ENCODE peak calls at places on chromosomes 3 and 15, in eight cellular contexts. One of them, this sample, is unnamed.

GRCh38 chr15:37902126-37902525 is 32.3 kb upstream of the TMCO5A start:
- DNase-seq in mesendoderm: no peak
- DNase-seq in Peyer's patch: no peak
- DNase-seq in suprapubic skin: no peak
- DNase-seq in astrocyte: no peak
- DNase-seq in fibroblast of lung: no peak
- DNase-seq in ascending aorta: no peak
- DNase-seq in fibroblast of villous mesenchyme: no peak
- DNase-seq in this sample: no peak

GRCh38 chr3:189457666-189458065 is 173.5 kb upstream of the TP63 start:
- DNase-seq in mesendoderm: no peak
- DNase-seq in Peyer's patch: no peak
- DNase-seq in suprapubic skin: no peak
- DNase-seq in astrocyte: no peak
- DNase-seq in fibroblast of lung: no peak
- DNase-seq in ascending aorta: no peak
- DNase-seq in fibroblast of villous mesenchyme: no peak
- DNase-seq in this sample: no peak

GRCh38 chr3:13932578-13933295 is 52.9 kb upstream of the WNT7A start:
- DNase-seq in mesendoderm: no peak
- DNase-seq in Peyer's patch: no peak
- DNase-seq in suprapubic skin: no peak
- DNase-seq in astrocyte: no peak
- DNase-seq in fibroblast of lung: no peak
- DNase-seq in ascending aorta: no peak
- DNase-seq in fibroblast of villous mesenchyme: no peak
- DNase-seq in this sample: peak

GRCh38 chr3:79139395-79140060 is 628.3 kb downstream of the ROBO1 start:
- DNase-seq in mesendoderm: no peak
- DNase-seq in Peyer's patch: no peak
- DNase-seq in suprapubic skin: no peak
- DNase-seq in astrocyte: peak
- DNase-seq in fibroblast of lung: no peak
- DNase-seq in ascending aorta: no peak
- DNase-seq in fibroblast of villous mesenchyme: no peak
- DNase-seq in this sample: peak

GRCh38 chr3:178443634-178444033 is 92.6 kb upstream of the KCNMB2 start:
- DNase-seq in mesendoderm: no peak
- DNase-seq in Peyer's patch: no peak
- DNase-seq in suprapubic skin: no peak
- DNase-seq in astrocyte: no peak
- DNase-seq in fibroblast of lung: peak
- DNase-seq in ascending aorta: no peak
- DNase-seq in fibroblast of villous mesenchyme: peak
- DNase-seq in this sample: peak

GRCh38 chr3:5057857-5058324 is 64.2 kb upstream of the ARL8B start:
- DNase-seq in mesendoderm: peak
- DNase-seq in Peyer's patch: peak
- DNase-seq in suprapubic skin: peak
- DNase-seq in astrocyte: peak
- DNase-seq in fibroblast of lung: peak
- DNase-seq in ascending aorta: peak
- DNase-seq in fibroblast of villous mesenchyme: peak
- DNase-seq in this sample: peak

GRCh38 chr3:89049119-89049518 is 58.3 kb upstream of the EPHA3 start:
- DNase-seq in mesendoderm: peak
- DNase-seq in Peyer's patch: no peak
- DNase-seq in suprapubic skin: no peak
- DNase-seq in astrocyte: no peak
- DNase-seq in fibroblast of lung: no peak
- DNase-seq in ascending aorta: no peak
- DNase-seq in fibroblast of villous mesenchyme: peak
- DNase-seq in this sample: peak

GRCh38 chr3:5186854-5187151 is 704 bp upstream of the EDEM1 start:
- DNase-seq in mesendoderm: no peak
- DNase-seq in Peyer's patch: no peak
- DNase-seq in suprapubic skin: no peak
- DNase-seq in astrocyte: peak
- DNase-seq in fibroblast of lung: peak
- DNase-seq in ascending aorta: no peak
- DNase-seq in fibroblast of villous mesenchyme: peak
- DNase-seq in this sample: peak

GRCh38 chr3:81864273-81864672 is 102.8 kb upstream of the GBE1 start:
- DNase-seq in mesendoderm: peak
- DNase-seq in Peyer's patch: no peak
- DNase-seq in suprapubic skin: no peak
- DNase-seq in astrocyte: no peak
- DNase-seq in fibroblast of lung: no peak
- DNase-seq in ascending aorta: no peak
- DNase-seq in fibroblast of villous mesenchyme: peak
- DNase-seq in this sample: peak

GRCh38 chr3:57951106-57951882 is 56.9 kb upstream of the FLNB start:
- DNase-seq in mesendoderm: peak
- DNase-seq in Peyer's patch: peak
- DNase-seq in suprapubic skin: peak
- DNase-seq in astrocyte: peak
- DNase-seq in fibroblast of lung: peak
- DNase-seq in ascending aorta: peak
- DNase-seq in fibroblast of villous mesenchyme: peak
- DNase-seq in this sample: peak

DNA sequence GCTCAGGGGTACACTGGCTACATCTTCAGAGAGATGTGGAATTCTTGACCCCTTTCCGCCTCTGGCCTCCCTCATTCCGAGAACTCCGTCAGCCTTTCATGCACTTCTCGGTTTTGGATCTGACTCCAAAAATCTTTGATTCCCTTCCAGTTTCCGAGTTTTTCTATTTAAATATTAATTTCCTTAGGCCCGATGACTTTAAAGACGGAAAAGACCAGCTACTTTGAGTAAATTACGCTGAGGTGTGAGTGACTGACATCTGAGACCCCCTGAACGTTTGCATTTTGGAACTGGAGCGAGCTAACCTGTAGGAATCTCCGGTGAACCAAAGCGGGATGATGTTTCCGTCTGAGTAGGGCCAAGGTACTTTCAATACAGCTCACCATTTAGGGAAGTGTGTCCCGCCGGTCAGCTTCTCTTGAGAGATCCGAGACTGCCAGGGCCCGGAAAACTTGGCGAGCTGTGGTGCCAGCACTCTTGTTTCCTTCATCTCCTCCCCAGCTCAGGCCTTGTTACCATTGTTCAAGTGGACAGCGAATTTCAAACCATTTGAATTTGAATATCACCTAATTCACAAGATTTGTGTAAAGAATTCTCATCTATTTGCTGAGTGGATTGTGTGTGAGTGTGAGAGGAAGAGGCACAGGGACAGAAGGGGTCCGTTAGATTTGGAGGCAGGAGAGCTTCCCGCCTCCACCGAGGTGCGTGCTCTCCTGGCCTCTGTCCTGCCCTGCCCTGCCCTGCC is 5.4 kb downstream of the SOX14 start:
- DNase-seq in mesendoderm: peak
- DNase-seq in Peyer's patch: no peak
- DNase-seq in suprapubic skin: no peak
- DNase-seq in astrocyte: no peak
- DNase-seq in fibroblast of lung: no peak
- DNase-seq in ascending aorta: no peak
- DNase-seq in fibroblast of villous mesenchyme: no peak
- DNase-seq in this sample: no peak
- H3K4me3 ChIP-seq in mesendoderm: no peak
- H3K4me3 ChIP-seq in Peyer's patch: no peak
- H3K4me3 ChIP-seq in suprapubic skin: peak
- H3K4me3 ChIP-seq in astrocyte: no peak
- H3K4me3 ChIP-seq in fibroblast of lung: no peak
- H3K4me3 ChIP-seq in ascending aorta: no peak
- H3K4me3 ChIP-seq in fibroblast of villous mesenchyme: no peak
- H3K4me3 ChIP-seq in this sample: no peak

GRCh38 chr3:194310060-194310481 is 41.1 kb downstream of the CPN2 start:
- DNase-seq in mesendoderm: no peak
- DNase-seq in Peyer's patch: no peak
- DNase-seq in suprapubic skin: peak
- DNase-seq in astrocyte: no peak
- DNase-seq in fibroblast of lung: no peak
- DNase-seq in ascending aorta: no peak
- DNase-seq in fibroblast of villous mesenchyme: no peak
- DNase-seq in this sample: no peak

GRCh38 chr3:194311000-194311399 is 40.1 kb downstream of the CPN2 start:
- DNase-seq in mesendoderm: no peak
- DNase-seq in Peyer's patch: no peak
- DNase-seq in suprapubic skin: no peak
- DNase-seq in astrocyte: no peak
- DNase-seq in fibroblast of lung: no peak
- DNase-seq in ascending aorta: no peak
- DNase-seq in fibroblast of villous mesenchyme: no peak
- DNase-seq in this sample: no peak

GRCh38 chr3:194312186-194312742 is 38.9 kb downstream of the CPN2 start:
- DNase-seq in mesendoderm: no peak
- DNase-seq in Peyer's patch: no peak
- DNase-seq in suprapubic skin: peak
- DNase-seq in astrocyte: no peak
- DNase-seq in fibroblast of lung: no peak
- DNase-seq in ascending aorta: no peak
- DNase-seq in fibroblast of villous mesenchyme: no peak
- DNase-seq in this sample: no peak

GRCh38 chr3:194308635-194309213 is 42.4 kb downstream of the CPN2 start:
- DNase-seq in mesendoderm: no peak
- DNase-seq in Peyer's patch: no peak
- DNase-seq in suprapubic skin: peak
- DNase-seq in astrocyte: no peak
- DNase-seq in fibroblast of lung: no peak
- DNase-seq in ascending aorta: no peak
- DNase-seq in fibroblast of villous mesenchyme: no peak
- DNase-seq in this sample: peak

GRCh38 chr3:194310516-194310915 is 40.6 kb downstream of the CPN2 start:
- DNase-seq in mesendoderm: no peak
- DNase-seq in Peyer's patch: no peak
- DNase-seq in suprapubic skin: peak
- DNase-seq in astrocyte: no peak
- DNase-seq in fibroblast of lung: no peak
- DNase-seq in ascending aorta: no peak
- DNase-seq in fibroblast of villous mesenchyme: no peak
- DNase-seq in this sample: no peak
- H3K4me3 ChIP-seq in mesendoderm: no peak
- H3K4me3 ChIP-seq in Peyer's patch: no peak
- H3K4me3 ChIP-seq in suprapubic skin: no peak
- H3K4me3 ChIP-seq in astrocyte: no peak
- H3K4me3 ChIP-seq in fibroblast of lung: no peak
- H3K4me3 ChIP-seq in ascending aorta: no peak
- H3K4me3 ChIP-seq in fibroblast of villous mesenchyme: no peak
- H3K4me3 ChIP-seq in this sample: no peak

GRCh38 chr15:78880242-78880533 is 7.5 kb downstream of the MORF4L1 start:
- DNase-seq in mesendoderm: no peak
- DNase-seq in Peyer's patch: no peak
- DNase-seq in suprapubic skin: no peak
- DNase-seq in astrocyte: peak
- DNase-seq in fibroblast of lung: peak
- DNase-seq in ascending aorta: no peak
- DNase-seq in fibroblast of villous mesenchyme: peak
- DNase-seq in this sample: peak

GRCh38 chr15:78878356-78878755 is 5.7 kb downstream of the MORF4L1 start:
- DNase-seq in mesendoderm: no peak
- DNase-seq in Peyer's patch: no peak
- DNase-seq in suprapubic skin: no peak
- DNase-seq in astrocyte: peak
- DNase-seq in fibroblast of lung: peak
- DNase-seq in ascending aorta: no peak
- DNase-seq in fibroblast of villous mesenchyme: peak
- DNase-seq in this sample: peak

GRCh38 chr15:78881681-78882080 is 9.0 kb downstream of the MORF4L1 start:
- DNase-seq in mesendoderm: no peak
- DNase-seq in Peyer's patch: no peak
- DNase-seq in suprapubic skin: no peak
- DNase-seq in astrocyte: no peak
- DNase-seq in fibroblast of lung: no peak
- DNase-seq in ascending aorta: no peak
- DNase-seq in fibroblast of villous mesenchyme: no peak
- DNase-seq in this sample: no peak

GRCh38 chr15:78879517-78880241 is 7.0 kb downstream of the MORF4L1 start:
- DNase-seq in mesendoderm: no peak
- DNase-seq in Peyer's patch: no peak
- DNase-seq in suprapubic skin: no peak
- DNase-seq in astrocyte: peak
- DNase-seq in fibroblast of lung: peak
- DNase-seq in ascending aorta: no peak
- DNase-seq in fibroblast of villous mesenchyme: peak
- DNase-seq in this sample: no peak

DNA sequence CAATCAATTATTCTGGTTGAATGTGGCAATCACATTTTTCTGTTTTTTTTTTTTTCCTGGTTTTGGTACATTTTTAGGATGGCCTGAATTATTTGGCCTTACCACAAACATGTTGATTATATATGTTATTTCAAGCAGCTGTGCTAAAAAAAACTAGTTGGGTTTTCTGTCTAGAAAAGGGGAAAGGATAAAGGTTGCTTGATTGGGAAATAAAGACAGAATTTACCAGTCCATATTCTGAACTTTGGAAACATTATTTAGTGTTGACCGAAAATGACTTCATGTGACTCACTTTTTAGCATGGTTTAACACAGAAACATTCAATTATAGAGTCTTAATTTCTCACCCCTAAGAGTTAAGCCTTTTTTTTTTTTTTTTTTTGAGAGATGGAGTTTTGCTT is 8.1 kb downstream of the MORF4L1 start:
- DNase-seq in mesendoderm: no peak
- DNase-seq in Peyer's patch: no peak
- DNase-seq in suprapubic skin: no peak
- DNase-seq in astrocyte: no peak
- DNase-seq in fibroblast of lung: peak
- DNase-seq in ascending aorta: no peak
- DNase-seq in fibroblast of villous mesenchyme: peak
- DNase-seq in this sample: peak
- H3K4me3 ChIP-seq in mesendoderm: no peak
- H3K4me3 ChIP-seq in Peyer's patch: no peak
- H3K4me3 ChIP-seq in suprapubic skin: no peak
- H3K4me3 ChIP-seq in astrocyte: no peak
- H3K4me3 ChIP-seq in fibroblast of lung: no peak
- H3K4me3 ChIP-seq in ascending aorta: no peak
- H3K4me3 ChIP-seq in fibroblast of villous mesenchyme: no peak
- H3K4me3 ChIP-seq in this sample: no peak

GRCh38 chr15:74402873-74403589 is 30.7 kb downstream of the SEMA7A start:
- DNase-seq in mesendoderm: no peak
- DNase-seq in Peyer's patch: peak
- DNase-seq in suprapubic skin: no peak
- DNase-seq in astrocyte: no peak
- DNase-seq in fibroblast of lung: no peak
- DNase-seq in ascending aorta: no peak
- DNase-seq in fibroblast of villous mesenchyme: no peak
- DNase-seq in this sample: no peak

GRCh38 chr15:74403590-74403919 is 30.2 kb downstream of the SEMA7A start:
- DNase-seq in mesendoderm: no peak
- DNase-seq in Peyer's patch: peak
- DNase-seq in suprapubic skin: no peak
- DNase-seq in astrocyte: no peak
- DNase-seq in fibroblast of lung: no peak
- DNase-seq in ascending aorta: no peak
- DNase-seq in fibroblast of villous mesenchyme: no peak
- DNase-seq in this sample: no peak

GRCh38 chr15:74400915-74401757 is 32.6 kb downstream of the SEMA7A start:
- DNase-seq in mesendoderm: no peak
- DNase-seq in Peyer's patch: peak
- DNase-seq in suprapubic skin: no peak
- DNase-seq in astrocyte: no peak
- DNase-seq in fibroblast of lung: no peak
- DNase-seq in ascending aorta: no peak
- DNase-seq in fibroblast of villous mesenchyme: no peak
- DNase-seq in this sample: no peak

GRCh38 chr15:74403981-74404563 is 29.7 kb downstream of the SEMA7A start:
- DNase-seq in mesendoderm: no peak
- DNase-seq in Peyer's patch: peak
- DNase-seq in suprapubic skin: no peak
- DNase-seq in astrocyte: no peak
- DNase-seq in fibroblast of lung: no peak
- DNase-seq in ascending aorta: no peak
- DNase-seq in fibroblast of villous mesenchyme: no peak
- DNase-seq in this sample: no peak

GRCh38 chr15:74402337-74402839 is 31.4 kb downstream of the SEMA7A start:
- DNase-seq in mesendoderm: no peak
- DNase-seq in Peyer's patch: no peak
- DNase-seq in suprapubic skin: no peak
- DNase-seq in astrocyte: no peak
- DNase-seq in fibroblast of lung: no peak
- DNase-seq in ascending aorta: no peak
- DNase-seq in fibroblast of villous mesenchyme: no peak
- DNase-seq in this sample: no peak
- H3K4me3 ChIP-seq in mesendoderm: no peak
- H3K4me3 ChIP-seq in Peyer's patch: no peak
- H3K4me3 ChIP-seq in suprapubic skin: no peak
- H3K4me3 ChIP-seq in astrocyte: no peak
- H3K4me3 ChIP-seq in fibroblast of lung: no peak
- H3K4me3 ChIP-seq in ascending aorta: no peak
- H3K4me3 ChIP-seq in fibroblast of villous mesenchyme: no peak
- H3K4me3 ChIP-seq in this sample: no peak

This sample was measured in choroid plexus epithelial cell.